ENCODE peak calls at places on chromosomes 4 and X, in eight cellular contexts. J is fibroblast of lung; D is T-helper 9 cell; L is renal cortical epithelial cell; T is PC-9; K is GM23248; E is caudate nucleus; Q is activated naive CD4-positive, alpha-beta T cell treated with anti-CD3 and anti-CD28 coated beads for 36 hours. V is an unnamed sample.

GRCh38 chr4:119286377-119287002 is 35.4 kb downstream of the FABP2 start:
- DNase-seq in L (peak; percentile 69), D (peak; percentile 8), T (no peak), E (no peak), J (peak; percentile 89), Q (peak; percentile 52), K (peak; percentile 83), V (peak; percentile 71)

GRCh38 chr4:169147217-169147616 is 123.5 kb downstream of the SH3RF1 start:
- DNase-seq in J (no peak), K (peak; percentile 48), L (peak; percentile 70), T (peak; percentile 15), E (no peak), Q (no peak), D (no peak), V (no peak)

GRCh38 chrX:115449742-115450141 is 111.2 kb upstream of the PLS3 start:
- DNase-seq in T (peak; percentile 45), L (peak; percentile 71), Q (no peak), J (peak; percentile 66), E (no peak), D (no peak), K (no peak), V (no peak)

GRCh38 chrX:147342197-147342596 is 527.7 kb upstream of the CXorf51A start:
- DNase-seq in L (no peak), D (no peak), T (no peak), J (no peak), E (no peak), K (no peak), Q (no peak), V (no peak)

GRCh38 chrX:118679290-118679689 is 48.1 kb upstream of the IL13RA1 start:
- DNase-seq in K (no peak), D (no peak), J (no peak), T (no peak), E (no peak), L (no peak), Q (no peak), V (no peak)

GRCh38 chr4:7559741-7560376 is 125.1 kb upstream of the PSAPL1 start:
- DNase-seq in K (no peak), D (no peak), L (no peak), E (no peak), Q (no peak), T (no peak), J (no peak), V (no peak)

GRCh38 chr4:47486306-47486705 is 1.2 kb downstream of the ATP10D start:
- DNase-seq in Q (no peak), K (peak; percentile 55), L (no peak), J (peak; percentile 42), E (no peak), T (no peak), D (no peak), V (no peak)

GRCh38 chrX:77918568-77918967 is 8.1 kb downstream of the ATP7A start:
- DNase-seq in J (peak; percentile 41), Q (no peak), K (peak; percentile 24), E (no peak), D (no peak), L (no peak), T (no peak), V (no peak)

GRCh38 chr4:10245761-10246160 is 129.2 kb upstream of the WDR1 start:
- DNase-seq in L (no peak), Q (no peak), E (no peak), K (no peak), J (no peak), D (no peak), T (no peak), V (no peak)

GRCh38 chrX:21708116-21708515 is 49.8 kb downstream of the SMPX start:
- DNase-seq in J (peak; percentile 6), D (no peak), T (no peak), E (no peak), K (peak; percentile 5), Q (no peak), L (no peak), V (no peak)

GRCh38 chrX:153726286-153727107 is 1.8 kb downstream of the ABCD1 start:
- DNase-seq in T (peak; percentile 85), J (peak; percentile 53), E (no peak), L (peak; percentile 57), Q (peak; percentile 44), K (peak; percentile 73), D (peak; percentile 30), V (no peak)

GRCh38 chrX:10352536-10352935 is 195.8 kb downstream of the CLCN4 start:
- DNase-seq in T (no peak), D (no peak), E (no peak), Q (no peak), J (no peak), L (no peak), K (no peak), V (no peak)

GRCh38 chr4:29066856-29067255 is 1653.3 kb upstream of the PCDH7 start:
- DNase-seq in K (no peak), T (no peak), D (no peak), E (no peak), J (no peak), Q (no peak), L (no peak), V (no peak)

GRCh38 chr4:88018471-88018870 is 11.0 kb downstream of the PKD2 start:
- DNase-seq in D (no peak), J (peak; percentile 82), L (peak; percentile 69), K (peak; percentile 94), E (no peak), Q (no peak), T (no peak), V (peak; percentile 82)

GRCh38 chr4:150126880-150127236 is 48.6 kb downstream of the DCLK2 start:
- DNase-seq in D (no peak), J (peak; percentile 58), T (no peak), K (peak; percentile 72), E (no peak), Q (no peak), L (no peak), V (no peak)

GRCh38 chrX:131393426-131393825 is 104.3 kb upstream of the IGSF1 start:
- DNase-seq in J (no peak), E (no peak), K (no peak), L (no peak), D (no peak), Q (no peak), T (no peak), V (no peak)

GRCh38 chr4:6640292-6641163 is at the start of gene MRFAP1:
- DNase-seq in T (peak; percentile 91), K (peak; percentile 98), L (peak; percentile 77), E (peak; percentile 85), D (peak; percentile 91), J (peak; percentile 96), Q (peak; percentile 96), V (peak; percentile 88)

GRCh38 chrX:111914398-111915092 is 38.6 kb downstream of the TRPC5OS start:
- DNase-seq in T (peak; percentile 12), K (peak; percentile 5), J (no peak), Q (no peak), L (peak; percentile 78), D (no peak), E (no peak), V (no peak)

GRCh38 chrX:133999013-133999705 is 13.8 kb upstream of the GPC3 start:
- DNase-seq in K (no peak), L (no peak), T (no peak), Q (no peak), D (no peak), J (peak; percentile 71), E (no peak), V (no peak)

GRCh38 chr4:13248621-13249298 is 235.4 kb downstream of the RAB28 start:
- DNase-seq in L (peak; percentile 1), E (no peak), Q (no peak), D (no peak), T (no peak), J (no peak), K (peak; percentile 34), V (no peak)

GRCh38 chrX:17374619-17375360 is at the start of gene NHS:
- DNase-seq in D (no peak), E (no peak), J (peak; percentile 78), Q (peak; percentile 40), L (peak; percentile 37), K (peak; percentile 86), T (peak; percentile 73), V (peak; percentile 57)

GRCh38 chr4:90503677-90504076 is 376.5 kb downstream of the CCSER1 start:
- DNase-seq in J (no peak), K (no peak), T (no peak), Q (no peak), E (no peak), D (no peak), L (no peak), V (no peak)

GRCh38 chrX:106481341-106481740 is 130.4 kb upstream of the RADX start:
- DNase-seq in T (peak; percentile 20), L (peak; percentile 49), E (peak; percentile 5), J (peak; percentile 46), D (peak; percentile 26), K (peak; percentile 62), Q (peak; percentile 54), V (peak; percentile 25)

GRCh38 chrX:11557120-11557519 is 108.6 kb downstream of the ARHGAP6 start:
- DNase-seq in K (peak; percentile 77), J (peak; percentile 63), L (peak; percentile 77), D (no peak), Q (no peak), E (no peak), T (no peak), V (peak; percentile 42)

GRCh38 chrX:149248073-149248625 is 257.0 kb downstream of the IDS start:
- DNase-seq in J (peak; percentile 59), D (no peak), L (peak; percentile 27), Q (no peak), K (no peak), T (no peak), E (no peak), V (peak; percentile 31)

GRCh38 chr4:152106113-152106763 is 345.4 kb upstream of the GATB start:
- DNase-seq in L (peak; percentile 99), K (peak; percentile 97), Q (peak; percentile 61), E (peak; percentile 19), J (peak; percentile 96), T (peak; percentile 64), D (no peak), V (peak; percentile 99)

GRCh38 chr4:1326751-1327525 is 20.1 kb upstream of the UVSSA start:
- DNase-seq in E (no peak), D (no peak), K (no peak), L (no peak), Q (no peak), T (no peak), J (no peak), V (no peak)

GRCh38 chr4:139419388-139419914 is 34.5 kb upstream of the RAB33B start:
- DNase-seq in L (peak; percentile 5), K (peak; percentile 72), J (peak; percentile 62), E (no peak), Q (peak; percentile 79), T (no peak), D (no peak), V (no peak)

GRCh38 chr4:61373901-61374611 is 173.9 kb downstream of the ADGRL3 start:
- DNase-seq in Q (no peak), T (no peak), J (peak; percentile 60), E (no peak), L (peak; percentile 75), D (no peak), K (no peak), V (no peak)

GRCh38 chr4:6147441-6147840 is 52.9 kb downstream of the JAKMIP1 start:
- DNase-seq in T (no peak), J (no peak), L (no peak), Q (no peak), D (no peak), K (no peak), E (no peak), V (no peak)

GRCh38 chr4:109611045-109611616 is 51.1 kb downstream of the MCUB start:
- DNase-seq in L (no peak), E (no peak), Q (no peak), T (no peak), K (no peak), D (no peak), J (no peak), V (no peak)

GRCh38 chr4:82623284-82623683 is 61.5 kb upstream of the TMEM150C start:
- DNase-seq in D (no peak), Q (no peak), E (no peak), L (no peak), T (no peak), K (peak; percentile 24), J (no peak), V (no peak)

GRCh38 chrX:24231780-24232179 is 82.1 kb downstream of the SUPT20HL2 start:
- DNase-seq in L (no peak), T (no peak), K (no peak), E (no peak), Q (no peak), D (no peak), J (no peak), V (no peak)

GRCh38 chr4:40992472-40993298 is 221.7 kb downstream of the APBB2 start:
- DNase-seq in D (no peak), K (peak; percentile 82), J (peak; percentile 87), Q (peak; percentile 16), L (peak; percentile 82), E (no peak), T (no peak), V (no peak)